ENCODE peak calls at places on chromosome 22, in ten cellular contexts. R is AG10803; A is H9; U is COR-L47; P is CD8-positive, alpha-beta memory T cell; M is AG09319; Z is cardiac septum; X is SW 1271; O is naive thymus-derived CD4-positive, alpha-beta T cell; Y is Peyer's patch. G is an unnamed sample.

GRCh38 chr22:32034275-32034674 is 8.8 kb upstream of the SLC5A1 start:
- DNase-seq in R (no peak), A (no peak), U (no peak), P (no peak), M (no peak), Z (no peak), X (no peak), O (no peak), Y (no peak), G (no peak)

GRCh38 chr22:46678785-46679700 is 58.9 kb downstream of the GRAMD4 start:
- DNase-seq in R (peak; percentile 34), A (no peak), U (no peak), P (no peak), M (no peak), Z (no peak), X (no peak), O (no peak), Y (no peak), G (no peak)

GRCh38 chr22:27400811-27401210 is 400.7 kb downstream of the MN1 start:
- DNase-seq in R (no peak), A (no peak), U (no peak), P (no peak), M (no peak), Z (no peak), X (no peak), O (no peak), Y (no peak), G (no peak)

GRCh38 chr22:41848468-41848867 is 15.6 kb downstream of the SREBF2 start:
- DNase-seq in R (peak; percentile 28), A (no peak), U (no peak), P (no peak), M (no peak), Z (no peak), X (no peak), O (no peak), Y (peak; percentile 81), G (peak; percentile 16)

GRCh38 chr22:36017661-36018091 is 10.9 kb downstream of the RBFOX2 start:
- DNase-seq in R (no peak), A (no peak), U (peak; percentile 31), P (no peak), M (no peak), Z (no peak), X (no peak), O (no peak), Y (no peak), G (no peak)

GRCh38 chr22:41524283-41524682 is 20.0 kb downstream of the POLR3H start:
- DNase-seq in R (peak; percentile 21), A (no peak), U (no peak), P (no peak), M (peak; percentile 23), Z (no peak), X (no peak), O (no peak), Y (peak; percentile 72), G (no peak)

GRCh38 chr22:30823015-30823370 is 128.3 kb downstream of the OSBP2 start:
- DNase-seq in R (no peak), A (peak; percentile 50), U (no peak), P (no peak), M (no peak), Z (no peak), X (no peak), O (no peak), Y (peak; percentile 37), G (no peak)

GRCh38 chr22:50574383-50574755 is 3.9 kb downstream of the CPT1B start:
- DNase-seq in R (no peak), A (no peak), U (no peak), P (no peak), M (no peak), Z (no peak), X (no peak), O (no peak), Y (no peak), G (no peak)

GRCh38 chr22:20015971-20016733 is 471 bp downstream of the ARVCF start:
- DNase-seq in R (no peak), A (peak; percentile 58), U (peak; percentile 30), P (peak; percentile 20), M (no peak), Z (no peak), X (no peak), O (no peak), Y (peak; percentile 58), G (peak; percentile 29)

GRCh38 chr22:20456722-20457076 is 19.1 kb upstream of the SCARF2 start:
- DNase-seq in R (no peak), A (no peak), U (no peak), P (no peak), M (no peak), Z (no peak), X (no peak), O (no peak), Y (no peak), G (no peak)

GRCh38 chr22:37496651-37497599 is 10.7 kb upstream of the MFNG start:
- DNase-seq in R (peak; percentile 90), A (peak; percentile 61), U (no peak), P (no peak), M (peak; percentile 57), Z (no peak), X (peak; percentile 44), O (no peak), Y (no peak), G (no peak)

GRCh38 chr22:33126881-33127280 is 68.7 kb upstream of the SYN3 start:
- DNase-seq in R (peak; percentile 8), A (peak; percentile 38), U (no peak), P (no peak), M (no peak), Z (no peak), X (no peak), O (no peak), Y (no peak), G (no peak)

GRCh38 chr22:44037519-44038370 is 13.6 kb downstream of the PARVB start:
- DNase-seq in R (peak; percentile 93), A (no peak), U (no peak), P (no peak), M (peak; percentile 66), Z (no peak), X (peak; percentile 72), O (no peak), Y (no peak), G (no peak)

GRCh38 chr22:30001459-30001858 is 78.8 kb upstream of the HORMAD2 start:
- DNase-seq in R (no peak), A (no peak), U (no peak), P (no peak), M (no peak), Z (no peak), X (no peak), O (no peak), Y (no peak), G (no peak)

GRCh38 chr22:30079952-30080533 is at the start of gene HORMAD2:
- DNase-seq in R (peak; percentile 1), A (peak; percentile 98), U (no peak), P (no peak), M (no peak), Z (no peak), X (no peak), O (no peak), Y (peak; percentile 49), G (no peak)

GRCh38 chr22:30575011-30575671 is 676 bp upstream of the GAL3ST1 start:
- DNase-seq in R (peak; percentile 60), A (peak; percentile 53), U (no peak), P (no peak), M (no peak), Z (no peak), X (no peak), O (no peak), Y (no peak), G (peak; percentile 40)

GRCh38 chr22:29517215-29517908 is 36.2 kb downstream of the THOC5 start:
- DNase-seq in R (no peak), A (no peak), U (peak; percentile 2), P (no peak), M (no peak), Z (no peak), X (no peak), O (no peak), Y (no peak), G (no peak)

GRCh38 chr22:23152238-23153114 is 7.2 kb downstream of the RAB36 start:
- DNase-seq in R (no peak), A (no peak), U (no peak), P (no peak), M (no peak), Z (no peak), X (no peak), O (no peak), Y (peak; percentile 63), G (peak; percentile 30)

GRCh38 chr22:48096846-48097665 is 1334.6 kb downstream of the TBC1D22A start:
- DNase-seq in R (no peak), A (peak; percentile 23), U (no peak), P (no peak), M (no peak), Z (no peak), X (no peak), O (no peak), Y (peak; percentile 36), G (no peak)

G was measured in naive thymus-derived CD8-positive, alpha-beta T cell.